ENCODE peak calls at places on chromosomes 2 and 18, in five cellular contexts. One of them, this sample, is unnamed.
A peak's percentile ranks its signal among the peaks of the same experiment; 100 is the strongest.

GRCh38 chr18:24734058-24734457 is 273.6 kb downstream of the HRH4 start:
- DNase-seq in Caki2: no peak
- DNase-seq in sciatic nerve: no peak
- DNase-seq in RWPE1: no peak
- DNase-seq in left lung: no peak
- DNase-seq in this sample: no peak

GRCh38 chr2:113069676-113070605 is 2.2 kb downstream of the IL1F10 start:
- DNase-seq in Caki2: no peak
- DNase-seq in sciatic nerve: no peak
- DNase-seq in RWPE1: no peak
- DNase-seq in left lung: no peak
- DNase-seq in this sample: no peak

GRCh38 chr2:171523339-171523931 is 1.2 kb downstream of the CYBRD1 start:
- DNase-seq in Caki2: no peak
- DNase-seq in sciatic nerve: peak; percentile 86
- DNase-seq in RWPE1: peak; percentile 46
- DNase-seq in left lung: peak; percentile 84
- DNase-seq in this sample: peak; percentile 67

GRCh38 chr18:3217930-3218647 is 1.7 kb downstream of the MYOM1 start:
- DNase-seq in Caki2: peak; percentile 10
- DNase-seq in sciatic nerve: no peak
- DNase-seq in RWPE1: peak; percentile 61
- DNase-seq in left lung: no peak
- DNase-seq in this sample: peak; percentile 68

GRCh38 chr2:46196871-46197462 is 100.2 kb upstream of the EPAS1 start:
- DNase-seq in Caki2: no peak
- DNase-seq in sciatic nerve: no peak
- DNase-seq in RWPE1: no peak
- DNase-seq in left lung: no peak
- DNase-seq in this sample: no peak

GRCh38 chr2:233758849-233759248 is 1.2 kb upstream of the UGT1A1 start:
- DNase-seq in Caki2: no peak
- DNase-seq in sciatic nerve: no peak
- DNase-seq in RWPE1: no peak
- DNase-seq in left lung: no peak
- DNase-seq in this sample: no peak

GRCh38 chr18:3816601-3817363 is 366.8 kb downstream of the TGIF1 start:
- DNase-seq in Caki2: peak; percentile 93
- DNase-seq in sciatic nerve: no peak
- DNase-seq in RWPE1: peak; percentile 75
- DNase-seq in left lung: no peak
- DNase-seq in this sample: no peak

GRCh38 chr2:74235041-74235440 is 36.6 kb downstream of the MTHFD2 start:
- DNase-seq in Caki2: no peak
- DNase-seq in sciatic nerve: no peak
- DNase-seq in RWPE1: no peak
- DNase-seq in left lung: no peak
- DNase-seq in this sample: no peak

GRCh38 chr18:62325806-62326645 is 916 bp downstream of the TNFRSF11A start:
- DNase-seq in Caki2: peak; percentile 16
- DNase-seq in sciatic nerve: no peak
- DNase-seq in RWPE1: peak; percentile 13
- DNase-seq in left lung: no peak
- DNase-seq in this sample: peak; percentile 20

GRCh38 chr2:72233211-72233610 is 85.5 kb upstream of the CYP26B1 start:
- DNase-seq in Caki2: no peak
- DNase-seq in sciatic nerve: no peak
- DNase-seq in RWPE1: no peak
- DNase-seq in left lung: no peak
- DNase-seq in this sample: no peak

GRCh38 chr2:12265646-12266045 is 451.1 kb upstream of the TRIB2 start:
- DNase-seq in Caki2: no peak
- DNase-seq in sciatic nerve: no peak
- DNase-seq in RWPE1: no peak
- DNase-seq in left lung: no peak
- DNase-seq in this sample: no peak

GRCh38 chr18:32167980-32168379 is 21.9 kb upstream of the MEP1B start:
- DNase-seq in Caki2: no peak
- DNase-seq in sciatic nerve: no peak
- DNase-seq in RWPE1: no peak
- DNase-seq in left lung: no peak
- DNase-seq in this sample: no peak

GRCh38 chr2:170944545-170944944 is 15.5 kb downstream of the GORASP2 start:
- DNase-seq in Caki2: no peak
- DNase-seq in sciatic nerve: no peak
- DNase-seq in RWPE1: no peak
- DNase-seq in left lung: no peak
- DNase-seq in this sample: no peak

GRCh38 chr2:181656450-181657261 is at the start of gene CERKL:
- DNase-seq in Caki2: peak; percentile 73
- DNase-seq in sciatic nerve: peak; percentile 59
- DNase-seq in RWPE1: peak; percentile 37
- DNase-seq in left lung: peak; percentile 68
- DNase-seq in this sample: peak; percentile 53

GRCh38 chr2:88016086-88016947 is at the start of gene RNU2-63P:
- DNase-seq in Caki2: peak; percentile 96
- DNase-seq in sciatic nerve: peak; percentile 83
- DNase-seq in RWPE1: peak; percentile 84
- DNase-seq in left lung: peak; percentile 66
- DNase-seq in this sample: peak; percentile 85

GRCh38 chr2:102230410-102230909 is 43.6 kb downstream of the IL1RL2 start:
- DNase-seq in Caki2: no peak
- DNase-seq in sciatic nerve: no peak
- DNase-seq in RWPE1: no peak
- DNase-seq in left lung: no peak
- DNase-seq in this sample: no peak

GRCh38 chr2:232937278-232937906 is 67.3 kb downstream of the SNORC start:
- DNase-seq in Caki2: peak; percentile 64
- DNase-seq in sciatic nerve: no peak
- DNase-seq in RWPE1: peak; percentile 67
- DNase-seq in left lung: no peak
- DNase-seq in this sample: no peak

GRCh38 chr2:236440110-236440881 is 129.3 kb upstream of the ACKR3 start:
- DNase-seq in Caki2: no peak
- DNase-seq in sciatic nerve: no peak
- DNase-seq in RWPE1: no peak
- DNase-seq in left lung: no peak
- DNase-seq in this sample: no peak

GRCh38 chr18:73749304-73749703 is 398.3 kb downstream of the FBXO15 start:
- DNase-seq in Caki2: no peak
- DNase-seq in sciatic nerve: no peak
- DNase-seq in RWPE1: peak; percentile 8
- DNase-seq in left lung: no peak
- DNase-seq in this sample: no peak

GRCh38 chr2:176079285-176079830 is 4.4 kb downstream of the EVX2 start:
- DNase-seq in Caki2: no peak
- DNase-seq in sciatic nerve: no peak
- DNase-seq in RWPE1: no peak
- DNase-seq in left lung: no peak
- DNase-seq in this sample: no peak

GRCh38 chr2:46554381-46554780 is 75.0 kb downstream of the TMEM247 start:
- DNase-seq in Caki2: no peak
- DNase-seq in sciatic nerve: no peak
- DNase-seq in RWPE1: no peak
- DNase-seq in left lung: no peak
- DNase-seq in this sample: no peak

GRCh38 chr18:55968550-55968949 is 380.6 kb upstream of the TCF4 start:
- DNase-seq in Caki2: no peak
- DNase-seq in sciatic nerve: no peak
- DNase-seq in RWPE1: peak; percentile 20
- DNase-seq in left lung: no peak
- DNase-seq in this sample: no peak

GRCh38 chr2:196983934-196984333 is 57.4 kb upstream of the PGAP1 start:
- DNase-seq in Caki2: no peak
- DNase-seq in sciatic nerve: no peak
- DNase-seq in RWPE1: no peak
- DNase-seq in left lung: no peak
- DNase-seq in this sample: no peak

GRCh38 chr2:237122214-237122666 is 36.6 kb downstream of the COPS8 start:
- DNase-seq in Caki2: peak; percentile 19
- DNase-seq in sciatic nerve: peak; percentile 74
- DNase-seq in RWPE1: peak; percentile 35
- DNase-seq in left lung: peak; percentile 79
- DNase-seq in this sample: peak; percentile 40

GRCh38 chr2:176653856-176654443 is 384.7 kb downstream of the MTX2 start:
- DNase-seq in Caki2: peak; percentile 77
- DNase-seq in sciatic nerve: peak; percentile 66
- DNase-seq in RWPE1: peak; percentile 65
- DNase-seq in left lung: peak; percentile 44
- DNase-seq in this sample: peak; percentile 58

GRCh38 chr2:39437522-39438296 is 624 bp upstream of the MAP4K3 start:
- DNase-seq in Caki2: peak; percentile 55
- DNase-seq in sciatic nerve: peak; percentile 68
- DNase-seq in RWPE1: peak; percentile 76
- DNase-seq in left lung: peak; percentile 42
- DNase-seq in this sample: peak; percentile 68

GRCh38 chr2:152415811-152416210 is 80.8 kb downstream of the FMNL2 start:
- DNase-seq in Caki2: no peak
- DNase-seq in sciatic nerve: no peak
- DNase-seq in RWPE1: no peak
- DNase-seq in left lung: no peak
- DNase-seq in this sample: no peak

GRCh38 chr2:37180006-37180639 is 8.3 kb downstream of the SULT6B1 start:
- DNase-seq in Caki2: no peak
- DNase-seq in sciatic nerve: no peak
- DNase-seq in RWPE1: no peak
- DNase-seq in left lung: no peak
- DNase-seq in this sample: no peak

GRCh38 chr2:231707625-231708049 is 688 bp upstream of the PTMA start:
- DNase-seq in Caki2: no peak
- DNase-seq in sciatic nerve: peak; percentile 91
- DNase-seq in RWPE1: no peak
- DNase-seq in left lung: no peak
- DNase-seq in this sample: no peak

GRCh38 chr18:23276456-23276855 is 141.2 kb downstream of the CABLES1 start:
- DNase-seq in Caki2: no peak
- DNase-seq in sciatic nerve: no peak
- DNase-seq in RWPE1: no peak
- DNase-seq in left lung: peak; percentile 53
- DNase-seq in this sample: no peak

GRCh38 chr2:9775351-9775750 is 67.9 kb upstream of the TAF1B start:
- DNase-seq in Caki2: no peak
- DNase-seq in sciatic nerve: no peak
- DNase-seq in RWPE1: no peak
- DNase-seq in left lung: no peak
- DNase-seq in this sample: no peak

GRCh38 chr2:148545387-148546256 is 98.9 kb upstream of the EPC2 start:
- DNase-seq in Caki2: no peak
- DNase-seq in sciatic nerve: no peak
- DNase-seq in RWPE1: no peak
- DNase-seq in left lung: no peak
- DNase-seq in this sample: no peak

GRCh38 chr18:24677011-24677410 is 216.6 kb downstream of the HRH4 start:
- DNase-seq in Caki2: no peak
- DNase-seq in sciatic nerve: no peak
- DNase-seq in RWPE1: no peak
- DNase-seq in left lung: no peak
- DNase-seq in this sample: no peak

GRCh38 chr2:18467727-18468363 is 92.6 kb downstream of the RDH14 start:
- DNase-seq in Caki2: no peak
- DNase-seq in sciatic nerve: no peak
- DNase-seq in RWPE1: no peak
- DNase-seq in left lung: no peak
- DNase-seq in this sample: no peak